ENCODE peak calls at places on chromosome 12, in eight cellular contexts. One of them, this sample, is unnamed.

GRCh38 chr12:62260733-62261683 is 804 bp downstream of the USP15 start:
- DNase-seq in fibroblast of gingiva: peak
- DNase-seq in naive thymus-derived CD8-positive, alpha-beta T cell: peak
- DNase-seq in tibial artery: peak
- DNase-seq in GM12865: peak
- DNase-seq in activated CD4-positive, CD25-positive, alpha-beta regulatory T cell: peak
- DNase-seq in HEK293T: peak
- DNase-seq in Caki2: peak
- DNase-seq in this sample: peak

GRCh38 chr12:57693659-57694458 is at the start of gene OS9:
- DNase-seq in HEK293T: peak
- DNase-seq in activated CD4-positive, CD25-positive, alpha-beta regulatory T cell: peak
- DNase-seq in fibroblast of gingiva: peak
- DNase-seq in tibial artery: peak
- DNase-seq in naive thymus-derived CD8-positive, alpha-beta T cell: peak
- DNase-seq in GM12865: peak
- DNase-seq in Caki2: peak
- DNase-seq in this sample: peak

GRCh38 chr12:40870981-40871380 is 178.7 kb downstream of the CNTN1 start:
- DNase-seq in naive thymus-derived CD8-positive, alpha-beta T cell: no peak
- DNase-seq in Caki2: no peak
- DNase-seq in HEK293T: no peak
- DNase-seq in GM12865: no peak
- DNase-seq in activated CD4-positive, CD25-positive, alpha-beta regulatory T cell: no peak
- DNase-seq in tibial artery: no peak
- DNase-seq in fibroblast of gingiva: no peak
- DNase-seq in this sample: no peak

GRCh38 chr12:117134059-117134458 is 34.8 kb upstream of the TESC start:
- DNase-seq in GM12865: peak
- DNase-seq in tibial artery: no peak
- DNase-seq in Caki2: no peak
- DNase-seq in naive thymus-derived CD8-positive, alpha-beta T cell: peak
- DNase-seq in fibroblast of gingiva: peak
- DNase-seq in HEK293T: no peak
- DNase-seq in activated CD4-positive, CD25-positive, alpha-beta regulatory T cell: no peak
- DNase-seq in this sample: no peak

GRCh38 chr12:51871918-51872688 is 15.8 kb upstream of the ANKRD33 start:
- DNase-seq in HEK293T: no peak
- DNase-seq in GM12865: no peak
- DNase-seq in naive thymus-derived CD8-positive, alpha-beta T cell: no peak
- DNase-seq in activated CD4-positive, CD25-positive, alpha-beta regulatory T cell: no peak
- DNase-seq in fibroblast of gingiva: no peak
- DNase-seq in Caki2: no peak
- DNase-seq in tibial artery: no peak
- DNase-seq in this sample: no peak

GRCh38 chr12:92028039-92028709 is 117.5 kb downstream of the BTG1 start:
- DNase-seq in tibial artery: no peak
- DNase-seq in fibroblast of gingiva: no peak
- DNase-seq in activated CD4-positive, CD25-positive, alpha-beta regulatory T cell: no peak
- DNase-seq in GM12865: no peak
- DNase-seq in Caki2: no peak
- DNase-seq in naive thymus-derived CD8-positive, alpha-beta T cell: no peak
- DNase-seq in HEK293T: no peak
- DNase-seq in this sample: no peak

GRCh38 chr12:27462851-27463250 is 16.3 kb downstream of the SMCO2 start:
- DNase-seq in Caki2: no peak
- DNase-seq in activated CD4-positive, CD25-positive, alpha-beta regulatory T cell: no peak
- DNase-seq in GM12865: no peak
- DNase-seq in naive thymus-derived CD8-positive, alpha-beta T cell: no peak
- DNase-seq in fibroblast of gingiva: no peak
- DNase-seq in tibial artery: no peak
- DNase-seq in HEK293T: no peak
- DNase-seq in this sample: no peak

GRCh38 chr12:96233941-96234461 is 39.8 kb downstream of the ELK3 start:
- DNase-seq in tibial artery: peak
- DNase-seq in naive thymus-derived CD8-positive, alpha-beta T cell: no peak
- DNase-seq in activated CD4-positive, CD25-positive, alpha-beta regulatory T cell: no peak
- DNase-seq in Caki2: no peak
- DNase-seq in GM12865: no peak
- DNase-seq in fibroblast of gingiva: peak
- DNase-seq in HEK293T: no peak
- DNase-seq in this sample: no peak

GRCh38 chr12:52148541-52149181 is 43.2 kb downstream of the KRT80 start:
- DNase-seq in HEK293T: no peak
- DNase-seq in fibroblast of gingiva: no peak
- DNase-seq in Caki2: peak
- DNase-seq in GM12865: no peak
- DNase-seq in tibial artery: no peak
- DNase-seq in naive thymus-derived CD8-positive, alpha-beta T cell: no peak
- DNase-seq in activated CD4-positive, CD25-positive, alpha-beta regulatory T cell: no peak
- DNase-seq in this sample: peak

GRCh38 chr12:111408686-111409402 is 3.1 kb downstream of the SH2B3 start:
- DNase-seq in HEK293T: no peak
- DNase-seq in fibroblast of gingiva: no peak
- DNase-seq in Caki2: no peak
- DNase-seq in tibial artery: no peak
- DNase-seq in GM12865: no peak
- DNase-seq in activated CD4-positive, CD25-positive, alpha-beta regulatory T cell: no peak
- DNase-seq in naive thymus-derived CD8-positive, alpha-beta T cell: no peak
- DNase-seq in this sample: no peak